ENCODE peak calls at places on chromosomes 13 and 19, in nine cellular contexts. One of them, this sample, is unnamed.

GRCh38 chr19:45528149-45528743 is 21.0 kb downstream of the VASP start:
- DNase-seq in lung: no peak
- DNase-seq in fibroblast of pulmonary artery: peak; percentile 29
- DNase-seq in amniotic stem cell: no peak
- DNase-seq in Kasumi-1: no peak
- DNase-seq in foreskin keratinocyte: peak; percentile 85
- DNase-seq in effector CD4-positive, alpha-beta T cell: no peak
- DNase-seq in prostate gland: peak; percentile 44
- DNase-seq in nephron progenitor cell: no peak
- DNase-seq in this sample: peak; percentile 66

GRCh38 chr13:54144809-54145208 is 1116.2 kb downstream of the OLFM4 start:
- DNase-seq in lung: no peak
- DNase-seq in fibroblast of pulmonary artery: no peak
- DNase-seq in amniotic stem cell: no peak
- DNase-seq in Kasumi-1: no peak
- DNase-seq in foreskin keratinocyte: no peak
- DNase-seq in effector CD4-positive, alpha-beta T cell: no peak
- DNase-seq in prostate gland: no peak
- DNase-seq in nephron progenitor cell: no peak
- DNase-seq in this sample: no peak

GRCh38 chr19:7360393-7360984 is 11.8 kb downstream of the ARHGEF18 start:
- DNase-seq in lung: no peak
- DNase-seq in fibroblast of pulmonary artery: peak; percentile 47
- DNase-seq in amniotic stem cell: no peak
- DNase-seq in Kasumi-1: no peak
- DNase-seq in foreskin keratinocyte: no peak
- DNase-seq in effector CD4-positive, alpha-beta T cell: no peak
- DNase-seq in prostate gland: no peak
- DNase-seq in nephron progenitor cell: no peak
- DNase-seq in this sample: no peak

GRCh38 chr13:66659291-66660012 is 570.7 kb downstream of the PCDH9 start:
- DNase-seq in lung: no peak
- DNase-seq in fibroblast of pulmonary artery: peak; percentile 15
- DNase-seq in amniotic stem cell: no peak
- DNase-seq in Kasumi-1: no peak
- DNase-seq in foreskin keratinocyte: no peak
- DNase-seq in effector CD4-positive, alpha-beta T cell: no peak
- DNase-seq in prostate gland: no peak
- DNase-seq in nephron progenitor cell: no peak
- DNase-seq in this sample: peak; percentile 48

GRCh38 chr13:61751039-61751438 is 335.4 kb upstream of the PCDH20 start:
- DNase-seq in lung: no peak
- DNase-seq in fibroblast of pulmonary artery: no peak
- DNase-seq in amniotic stem cell: no peak
- DNase-seq in Kasumi-1: no peak
- DNase-seq in foreskin keratinocyte: no peak
- DNase-seq in effector CD4-positive, alpha-beta T cell: no peak
- DNase-seq in prostate gland: no peak
- DNase-seq in nephron progenitor cell: no peak
- DNase-seq in this sample: no peak

GRCh38 chr13:25905411-25906010 is 146.3 kb downstream of the SHISA2 start:
- DNase-seq in lung: no peak
- DNase-seq in fibroblast of pulmonary artery: no peak
- DNase-seq in amniotic stem cell: no peak
- DNase-seq in Kasumi-1: no peak
- DNase-seq in foreskin keratinocyte: no peak
- DNase-seq in effector CD4-positive, alpha-beta T cell: no peak
- DNase-seq in prostate gland: no peak
- DNase-seq in nephron progenitor cell: no peak
- DNase-seq in this sample: no peak

GRCh38 chr13:49444517-49445395 is 682 bp downstream of the SETDB2 start:
- DNase-seq in lung: no peak
- DNase-seq in fibroblast of pulmonary artery: peak; percentile 33
- DNase-seq in amniotic stem cell: no peak
- DNase-seq in Kasumi-1: peak; percentile 86
- DNase-seq in foreskin keratinocyte: peak; percentile 45
- DNase-seq in effector CD4-positive, alpha-beta T cell: peak; percentile 12
- DNase-seq in prostate gland: peak; percentile 32
- DNase-seq in nephron progenitor cell: no peak
- DNase-seq in this sample: no peak

GRCh38 chr13:42545842-42546241 is 28.1 kb upstream of the TNFSF11 start:
- DNase-seq in lung: no peak
- DNase-seq in fibroblast of pulmonary artery: no peak
- DNase-seq in amniotic stem cell: no peak
- DNase-seq in Kasumi-1: no peak
- DNase-seq in foreskin keratinocyte: no peak
- DNase-seq in effector CD4-positive, alpha-beta T cell: no peak
- DNase-seq in prostate gland: no peak
- DNase-seq in nephron progenitor cell: no peak
- DNase-seq in this sample: no peak

GRCh38 chr19:10295305-10295846 is 5.6 kb downstream of the ICAM5 start:
- DNase-seq in lung: peak; percentile 57
- DNase-seq in fibroblast of pulmonary artery: no peak
- DNase-seq in amniotic stem cell: no peak
- DNase-seq in Kasumi-1: no peak
- DNase-seq in foreskin keratinocyte: no peak
- DNase-seq in effector CD4-positive, alpha-beta T cell: peak; percentile 55
- DNase-seq in prostate gland: no peak
- DNase-seq in nephron progenitor cell: peak; percentile 51
- DNase-seq in this sample: no peak

GRCh38 chr13:97944396-97945029 is 9.0 kb upstream of the IPO5 start:
- DNase-seq in lung: no peak
- DNase-seq in fibroblast of pulmonary artery: peak; percentile 58
- DNase-seq in amniotic stem cell: peak; percentile 9
- DNase-seq in Kasumi-1: no peak
- DNase-seq in foreskin keratinocyte: no peak
- DNase-seq in effector CD4-positive, alpha-beta T cell: no peak
- DNase-seq in prostate gland: no peak
- DNase-seq in nephron progenitor cell: no peak
- DNase-seq in this sample: no peak

GRCh38 chr19:2607712-2608601 is 94.5 kb downstream of the GNG7 start:
- DNase-seq in lung: no peak
- DNase-seq in fibroblast of pulmonary artery: no peak
- DNase-seq in amniotic stem cell: no peak
- DNase-seq in Kasumi-1: no peak
- DNase-seq in foreskin keratinocyte: no peak
- DNase-seq in effector CD4-positive, alpha-beta T cell: peak; percentile 76
- DNase-seq in prostate gland: no peak
- DNase-seq in nephron progenitor cell: no peak
- DNase-seq in this sample: no peak